ENCODE peak calls at places on chromosomes 13 and 19, in nine cellular contexts. O is GM10248, L is nephron progenitor cell, S is neural progenitor cell, K is stomach, M is progenitor cell of endocrine pancreas, A is AG04450, J is H9, H is WTC11. F is an unnamed sample.

GRCh38 chr13:99758465-99759162 is 213.0 kb downstream of the ZIC5 start:
- DNase-seq in O (no peak), L (no peak), S (no peak), K (no peak), M (no peak), A (no peak), J (no peak), H (no peak), F (no peak)

GRCh38 chr19:33736158-33736557 is 60.5 kb upstream of the KCTD15 start:
- DNase-seq in O (no peak), L (no peak), S (no peak), K (no peak), M (no peak), A (no peak), J (no peak), H (no peak), F (no peak)

GRCh38 chr13:83984793-83985192 is 102.5 kb upstream of the SLITRK1 start:
- DNase-seq in O (no peak), L (no peak), S (no peak), K (no peak), M (no peak), A (no peak), J (no peak), H (no peak), F (no peak)

GRCh38 chr19:41351339-41352245 is 2.1 kb downstream of the TGFB1 start:
- DNase-seq in O (peak; percentile 91), L (peak; percentile 67), S (peak; percentile 61), K (peak; percentile 59), M (no peak), A (no peak), J (peak; percentile 44), H (peak; percentile 47), F (peak; percentile 45)

GRCh38 chr19:7641288-7642276 is 4.7 kb downstream of the STXBP2 start:
- DNase-seq in O (no peak), L (no peak), S (peak; percentile 26), K (no peak), M (no peak), A (no peak), J (peak; percentile 51), H (peak; percentile 66), F (no peak)

GRCh38 chr13:101512650-101513049 is 60.2 kb downstream of the ITGBL1 start:
- DNase-seq in O (no peak), L (no peak), S (no peak), K (no peak), M (no peak), A (no peak), J (no peak), H (no peak), F (no peak)

GRCh38 chr19:17379221-17379631 is 2.1 kb upstream of the PLVAP start:
- DNase-seq in O (peak; percentile 15), L (peak; percentile 81), S (peak; percentile 75), K (no peak), M (no peak), A (no peak), J (peak; percentile 44), H (peak; percentile 53), F (no peak)

GRCh38 chr19:18906605-18907519 is 10.9 kb upstream of the CERS1 start:
- DNase-seq in O (no peak), L (no peak), S (no peak), K (no peak), M (no peak), A (no peak), J (no peak), H (no peak), F (no peak)

GRCh38 chr13:48334534-48335127 is 31.1 kb downstream of the RB1 start:
- DNase-seq in O (peak; percentile 29), L (no peak), S (peak; percentile 31), K (no peak), M (no peak), A (no peak), J (no peak), H (no peak), F (no peak)

GRCh38 chr19:51800849-51801244 is 5.9 kb downstream of the FPR3 start:
- DNase-seq in O (no peak), L (no peak), S (no peak), K (no peak), M (no peak), A (no peak), J (no peak), H (no peak), F (no peak)

GRCh38 chr19:51798958-51799310 is 4.0 kb downstream of the FPR3 start:
- DNase-seq in O (no peak), L (no peak), S (no peak), K (no peak), M (no peak), A (no peak), J (no peak), H (no peak), F (no peak)

GRCh38 chr19:51798127-51798526 is 3.2 kb downstream of the FPR3 start:
- DNase-seq in O (no peak), L (no peak), S (no peak), K (no peak), M (no peak), A (no peak), J (no peak), H (no peak), F (no peak)

GRCh38 chr19:51799998-51800848 is 5.3 kb downstream of the FPR3 start:
- DNase-seq in O (no peak), L (no peak), S (no peak), K (no peak), M (no peak), A (no peak), J (no peak), H (no peak), F (no peak)

GRCh38 chr19:51799311-51799997 is 4.5 kb downstream of the FPR3 start:
- DNase-seq in O (no peak), L (no peak), S (no peak), K (peak; percentile 39), M (no peak), A (peak; percentile 76), J (no peak), H (no peak), F (no peak)
- TF ChIP-seq CTCF in O (no peak), L (no peak), S (no peak), K (no peak), M (no peak), A (no peak), J (no peak), H (no peak), F (no peak)

GRCh38 chr19:10965398-10965797 is 4.6 kb downstream of the SMARCA4 start:
- DNase-seq in O (no peak), L (no peak), S (no peak), K (no peak), M (no peak), A (no peak), J (no peak), H (no peak), F (no peak)

GRCh38 chr19:10966809-10967208 is 6.0 kb downstream of the SMARCA4 start:
- DNase-seq in O (no peak), L (no peak), S (no peak), K (no peak), M (no peak), A (no peak), J (no peak), H (no peak), F (no peak)

GRCh38 chr19:10962863-10963262 is 2.0 kb downstream of the SMARCA4 start:
- DNase-seq in O (no peak), L (no peak), S (no peak), K (no peak), M (no peak), A (no peak), J (no peak), H (no peak), F (no peak)

GRCh38 chr19:10963865-10964264 is 3.0 kb downstream of the SMARCA4 start:
- DNase-seq in O (no peak), L (no peak), S (no peak), K (no peak), M (no peak), A (no peak), J (no peak), H (no peak), F (no peak)

DNA sequence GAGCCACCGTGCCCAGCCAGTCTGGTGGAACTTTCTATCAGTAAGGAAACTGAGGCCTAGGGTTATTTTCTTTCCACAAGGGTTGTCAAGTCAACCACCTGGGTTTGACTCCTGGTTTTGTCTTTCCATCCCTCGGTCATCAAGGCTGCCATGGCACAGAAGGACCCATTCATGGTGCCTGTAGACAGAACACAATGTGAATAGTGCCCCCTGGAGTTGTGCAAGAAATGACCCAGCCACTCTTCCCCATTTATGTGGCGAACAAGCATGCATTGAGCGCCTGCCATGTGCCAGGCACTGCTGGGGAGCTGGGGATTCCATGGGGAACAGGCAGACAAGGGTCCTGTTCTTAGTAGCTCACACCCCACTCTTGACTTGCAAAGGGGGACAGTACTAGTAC is 4.1 kb downstream of the SMARCA4 start:
- DNase-seq in O (no peak), L (no peak), S (no peak), K (no peak), M (no peak), A (no peak), J (no peak), H (no peak), F (no peak)
- TF ChIP-seq CTCF in O (no peak), L (no peak), S (peak; percentile 22), K (no peak), M (peak; percentile 22), A (peak; percentile 21), J (peak; percentile 55), H (no peak), F (no peak)

DNA sequence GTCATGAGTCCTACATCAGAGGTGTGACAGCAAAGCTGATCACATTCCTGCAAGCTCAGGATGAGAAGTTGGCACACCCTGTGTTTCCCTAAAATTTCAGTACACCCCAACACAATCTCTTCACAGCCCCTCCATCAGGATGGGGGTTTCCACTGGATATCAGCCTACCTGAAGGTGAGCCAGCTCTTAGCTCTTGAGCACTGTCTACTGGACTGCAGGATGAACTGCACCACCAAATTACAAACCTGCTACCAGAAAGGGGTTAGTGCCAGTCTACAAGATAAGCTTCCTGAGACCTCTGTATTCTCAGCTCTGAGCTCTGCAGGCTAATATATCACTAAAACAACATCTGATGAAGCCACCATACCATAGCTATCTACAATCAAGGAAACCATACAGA is 1616.2 kb upstream of the SPRY2 start:
- DNase-seq in O (no peak), L (no peak), S (peak; percentile 15), K (no peak), M (no peak), A (no peak), J (peak; percentile 45), H (peak; percentile 21), F (no peak)
- TF ChIP-seq CTCF in O (peak; percentile 3), L (no peak), S (peak; percentile 46), K (no peak), M (peak; percentile 21), A (no peak), J (peak; percentile 72), H (peak; percentile 45), F (no peak)

DNA sequence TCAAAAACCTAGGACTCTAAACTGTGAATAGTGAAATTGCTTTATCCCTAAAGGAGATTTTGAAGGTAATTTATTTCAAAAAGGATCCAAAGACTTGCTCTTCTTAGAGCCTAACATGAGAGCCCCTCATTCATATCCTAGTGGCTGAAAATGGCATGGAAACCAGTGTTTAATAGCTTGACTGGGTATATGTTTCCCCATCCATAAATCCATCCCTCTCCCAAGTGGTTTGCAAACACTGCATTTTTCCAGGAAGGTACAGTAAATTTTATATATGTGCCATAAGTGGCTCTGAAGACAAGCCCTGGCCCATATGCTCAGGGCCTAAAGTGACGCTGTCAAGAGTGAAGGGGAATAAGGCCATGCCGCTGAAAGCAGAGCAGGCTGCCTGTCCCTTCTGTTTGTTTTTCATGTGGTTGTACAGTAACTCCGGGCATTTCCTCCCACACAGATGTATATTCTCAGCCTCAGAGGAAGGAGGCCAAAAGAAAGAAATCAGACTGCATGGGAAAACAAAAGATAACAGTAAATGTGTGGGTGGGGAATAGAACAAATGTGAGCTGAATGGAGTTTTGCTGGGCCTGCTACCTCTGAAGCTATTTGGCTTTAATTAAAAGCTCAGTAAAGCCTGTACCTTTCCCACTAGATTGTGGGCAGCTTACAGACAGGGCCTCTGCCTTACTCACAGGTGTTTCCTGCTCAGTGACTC is 181.9 kb downstream of the PCDH9 start:
- DNase-seq in O (peak; percentile 1), L (no peak), S (peak; percentile 4), K (no peak), M (no peak), A (peak; percentile 65), J (no peak), H (no peak), F (no peak)
- TF ChIP-seq CTCF in O (no peak), L (no peak), S (no peak), K (no peak), M (no peak), A (peak; percentile 33), J (no peak), H (no peak), F (peak; percentile 46)